ENCODE peak calls at places on chromosomes 7 and 10, in five cellular contexts. P, A, E, S and U are unnamed samples.

GRCh38 chr7:95583834-95584621 is 12.3 kb downstream of the PDK4 start:
- DNase-seq in A (no peak), S (no peak), E (no peak), P (no peak), U (no peak)

GRCh38 chr7:75642810-75643486 is 95.8 kb downstream of the HIP1 start:
- DNase-seq in S (no peak), P (no peak), E (peak; percentile 65), A (peak; percentile 66), U (peak; percentile 76)

GRCh38 chr10:48653347-48653746 is 31.3 kb upstream of the WDFY4 start:
- DNase-seq in P (no peak), A (no peak), E (no peak), S (no peak), U (no peak)

GRCh38 chr10:113356794-113357687 is 195.8 kb upstream of the HABP2 start:
- DNase-seq in A (no peak), E (no peak), S (no peak), P (no peak), U (no peak)

GRCh38 chr10:28946479-28946878 is 269.2 kb downstream of the BAMBI start:
- DNase-seq in P (no peak), S (no peak), E (peak; percentile 48), A (peak; percentile 61), U (no peak)

GRCh38 chr7:4851459-4852422 is 10.1 kb downstream of the PAPOLB start:
- DNase-seq in E (peak; percentile 42), S (no peak), P (no peak), A (peak; percentile 39), U (no peak)

GRCh38 chr7:151754142-151754590 is 122.7 kb downstream of the PRKAG2 start:
- DNase-seq in E (peak; percentile 99), S (peak; percentile 91), A (peak; percentile 97), P (peak; percentile 93), U (peak; percentile 96)

GRCh38 chr7:94236960-94237359 is 157.7 kb upstream of the COL1A2 start:
- DNase-seq in S (no peak), P (no peak), E (no peak), A (no peak), U (no peak)

GRCh38 chr7:39700932-39701331 is 77.6 kb downstream of the RALA start:
- DNase-seq in P (no peak), E (no peak), A (no peak), S (no peak), U (no peak)

GRCh38 chr7:47328392-47329319 is 253.3 kb downstream of the TNS3 start:
- DNase-seq in A (no peak), P (no peak), E (peak; percentile 74), S (no peak), U (no peak)

GRCh38 chr10:125940515-125940914 is 44.2 kb downstream of the FANK1 start:
- DNase-seq in A (no peak), S (no peak), E (no peak), P (no peak), U (no peak)

GRCh38 chr10:43845121-43845520 is 196.4 kb upstream of the ZNF32 start:
- DNase-seq in A (no peak), E (no peak), P (no peak), S (no peak), U (no peak)

GRCh38 chr7:47277321-47277781 is 304.6 kb downstream of the TNS3 start:
- DNase-seq in A (no peak), S (no peak), E (no peak), P (no peak), U (no peak)

GRCh38 chr7:16785316-16785715 is 19.5 kb downstream of the AGR2 start:
- DNase-seq in P (no peak), E (no peak), A (no peak), S (no peak), U (no peak)

GRCh38 chr10:116056445-116057293 is 216.3 kb downstream of the GFRA1 start:
- DNase-seq in S (no peak), P (no peak), E (no peak), A (no peak), U (no peak)

GRCh38 chr7:151435971-151436370 is 4.0 kb downstream of the CRYGN start:
- DNase-seq in A (no peak), S (no peak), P (no peak), E (no peak), U (no peak)

GRCh38 chr7:78379148-78379547 is 580.6 kb downstream of the PHTF2 start:
- DNase-seq in P (no peak), E (peak; percentile 42), S (no peak), A (no peak), U (no peak)

GRCh38 chr10:62040896-62041295 is 139.4 kb downstream of the ARID5B start:
- DNase-seq in A (no peak), S (no peak), E (no peak), P (no peak), U (no peak)
- H3K18ac ChIP-seq in A (peak overlapping the region; percentile 29), S (no peak overlapping the region), E (no peak overlapping the region), P (no peak overlapping the region), U (no peak overlapping the region)

GRCh38 chr7:10974717-10975032 is 1.0 kb downstream of the PHF14 start:
- DNase-seq in P (no peak), A (no peak), E (no peak), S (no peak), U (no peak)
- H2BK12ac ChIP-seq in P (no peak overlapping the region), A (no peak overlapping the region), E (no peak overlapping the region), S (no peak overlapping the region), U (no peak overlapping the region)

DNA sequence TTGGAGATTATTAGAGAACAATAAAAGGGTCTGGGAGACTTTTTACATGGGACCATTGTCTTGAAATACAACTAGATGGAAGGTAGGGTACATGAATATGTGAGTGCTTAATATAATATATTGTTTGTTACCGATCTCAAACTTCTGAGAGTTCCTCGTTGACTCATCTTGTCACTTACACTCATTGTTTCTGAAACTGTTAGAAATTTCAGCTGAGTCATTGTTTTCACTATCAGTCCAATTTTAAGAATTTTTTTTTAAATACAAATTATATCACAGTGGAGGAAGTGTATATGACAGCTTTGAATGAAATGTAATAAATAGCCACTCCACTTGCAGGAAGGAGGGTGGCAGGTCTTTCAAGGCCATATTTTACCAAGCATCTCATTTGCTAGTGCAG is 1404.3 kb upstream of the CELF2 start:
- DNase-seq in S (no peak), A (no peak), E (no peak), P (no peak), U (no peak)
- H3K18ac ChIP-seq in S (no peak overlapping the region), A (no peak overlapping the region), E (no peak overlapping the region), P (no peak overlapping the region), U (no peak overlapping the region)

GRCh38 chr7:122403113-122403512 is 98.6 kb upstream of the FEZF1 start:
- DNase-seq in A (no peak), S (no peak), E (no peak), P (no peak), U (no peak)
- H2BK12ac ChIP-seq in A (no peak overlapping the region), S (no peak overlapping the region), E (no peak overlapping the region), P (no peak overlapping the region), U (no peak overlapping the region)

GRCh38 chr7:74429153-74429747 is 24.5 kb upstream of the GTF2IRD1 start:
- DNase-seq in P (no peak), A (no peak), E (peak; percentile 88), S (no peak), U (peak; percentile 84)

GRCh38 chr7:74427974-74428373 is 25.7 kb upstream of the GTF2IRD1 start:
- DNase-seq in S (no peak), P (no peak), A (no peak), E (no peak), U (no peak)

GRCh38 chr7:74430961-74431466 is 22.7 kb upstream of the GTF2IRD1 start:
- DNase-seq in S (no peak), E (no peak), A (no peak), P (no peak), U (peak; percentile 58)
- H3K18ac ChIP-seq in S (peak overlapping the region; percentile 64), E (no peak overlapping the region), A (no peak overlapping the region), P (peak overlapping the region; percentile 76), U (peak overlapping the region; percentile 62)